ENCODE peak calls at places on chromosomes 12 and 14, in nine cellular contexts. S is GM20000, B is lung, T is body of pancreas, U is stomach, F is IMR-90, N is foreskin fibroblast, O is Calu3, E is AG09309. I is an unnamed sample.

GRCh38 chr14:66070542-66071319 is 415.4 kb upstream of the CCDC196 start:
- DNase-seq in N (no peak), T (peak), F (no peak), O (peak), U (peak), E (no peak), S (peak), B (no peak), I (peak)

GRCh38 chr14:59425322-59425945 is 39.7 kb downstream of the GPR135 start:
- DNase-seq in T (peak), U (no peak), E (no peak), B (no peak), F (peak), O (no peak), N (peak), S (no peak), I (no peak)

GRCh38 chr12:116529048-116529447 is 30.1 kb upstream of the MAP1LC3B2 start:
- DNase-seq in T (peak), F (peak), U (no peak), N (peak), B (no peak), S (no peak), E (peak), O (no peak), I (no peak)

GRCh38 chr12:22190-22529 is 44.4 kb upstream of the IQSEC3 start:
- DNase-seq in E (no peak), O (no peak), N (no peak), S (no peak), U (no peak), B (no peak), F (no peak), T (no peak), I (no peak)

GRCh38 chr12:128286970-128287369 is 20.0 kb downstream of the TMEM132C start:
- DNase-seq in F (no peak), S (no peak), T (peak), E (no peak), N (no peak), B (no peak), U (no peak), O (no peak), I (no peak)

GRCh38 chr14:27015046-27015445 is 417.2 kb upstream of the NOVA1 start:
- DNase-seq in S (no peak), T (no peak), B (no peak), E (no peak), O (no peak), N (no peak), F (no peak), U (no peak), I (no peak)

GRCh38 chr14:36618641-36619040 is 36.2 kb upstream of the NKX2-8 start:
- DNase-seq in N (no peak), F (no peak), B (no peak), U (no peak), S (no peak), T (no peak), O (no peak), E (no peak), I (no peak)

GRCh38 chr12:108115123-108115745 is 13.9 kb upstream of the WSCD2 start:
- DNase-seq in S (no peak), E (no peak), T (no peak), B (no peak), F (no peak), U (no peak), O (no peak), N (no peak), I (no peak)

GRCh38 chr12:3135522-3136461 is 58.6 kb downstream of the TSPAN9 start:
- DNase-seq in U (no peak), B (no peak), S (peak), E (peak), N (no peak), F (peak), O (peak), T (peak), I (peak)

GRCh38 chr14:90632451-90632850 is 183.8 kb downstream of the TTC7B start:
- DNase-seq in F (peak), U (no peak), B (no peak), T (no peak), N (no peak), S (no peak), E (no peak), O (no peak), I (no peak)

GRCh38 chr12:112121780-112122565 is 3.4 kb upstream of the TRAFD1 start:
- DNase-seq in F (peak), S (no peak), B (peak), E (peak), N (peak), O (no peak), U (peak), T (peak), I (no peak)

GRCh38 chr12:56644654-56645053 is 1.1 kb downstream of the ATP5F1B start:
- DNase-seq in B (no peak), F (no peak), U (no peak), T (no peak), E (no peak), N (no peak), S (no peak), O (no peak), I (no peak)

GRCh38 chr12:66516133-66516532 is 162.7 kb downstream of the GRIP1 start:
- DNase-seq in S (no peak), T (no peak), B (no peak), E (no peak), U (no peak), O (no peak), N (no peak), F (no peak), I (no peak)

GRCh38 chr12:16359512-16360491 is 12.4 kb downstream of the MGST1 start:
- DNase-seq in T (peak), N (no peak), E (no peak), U (peak), S (no peak), O (peak), B (no peak), F (peak), I (peak)

GRCh38 chr12:42893802-42894201 is 304.3 kb upstream of the PRICKLE1 start:
- DNase-seq in O (no peak), S (no peak), E (no peak), U (no peak), F (peak), T (no peak), N (no peak), B (no peak), I (no peak)

GRCh38 chr12:132586929-132587328 is 23.5 kb downstream of the LRCOL1 start:
- DNase-seq in E (no peak), O (no peak), U (no peak), B (no peak), S (no peak), N (no peak), F (no peak), T (no peak), I (no peak)

GRCh38 chr12:112418248-112418595 is 525 bp upstream of the PTPN11 start:
- DNase-seq in T (no peak), E (no peak), S (no peak), N (no peak), O (no peak), F (peak), B (no peak), U (no peak), I (no peak)

GRCh38 chr12:82852529-82852928 is 165.8 kb downstream of the TMTC2 start:
- DNase-seq in B (no peak), T (no peak), O (no peak), E (no peak), S (peak), F (no peak), U (no peak), N (no peak), I (no peak)

GRCh38 chr12:82855872-82856271 is 169.2 kb downstream of the TMTC2 start:
- DNase-seq in E (no peak), U (no peak), N (no peak), F (no peak), B (no peak), O (no peak), T (no peak), S (no peak), I (no peak)

GRCh38 chr12:82858534-82858917 is 171.8 kb downstream of the TMTC2 start:
- DNase-seq in N (no peak), F (no peak), T (no peak), U (no peak), B (no peak), O (no peak), S (no peak), E (no peak), I (no peak)

GRCh38 chr12:82857911-82858533 is 171.3 kb downstream of the TMTC2 start:
- DNase-seq in B (no peak), E (no peak), N (no peak), O (no peak), F (no peak), T (no peak), U (no peak), S (no peak), I (no peak)

GRCh38 chr12:82857276-82857675 is 170.6 kb downstream of the TMTC2 start:
- DNase-seq in T (no peak), F (no peak), S (no peak), O (no peak), E (no peak), N (no peak), U (no peak), B (no peak), I (peak)
- TF ChIP-seq CTCF in T (no peak), F (no peak), S (no peak), O (no peak), E (no peak), N (no peak), U (no peak), B (no peak), I (no peak)

GRCh38 chr14:21103165-21103709 is 2.4 kb downstream of the TMEM253 start:
- DNase-seq in S (no peak), N (no peak), F (no peak), E (no peak), U (no peak), T (no peak), O (no peak), B (no peak), I (no peak)

GRCh38 chr14:21102472-21103164 is 1.8 kb downstream of the TMEM253 start:
- DNase-seq in F (no peak), T (no peak), N (no peak), S (peak), U (no peak), E (no peak), B (no peak), O (no peak), I (no peak)

GRCh38 chr14:21104448-21105060 is 3.7 kb downstream of the TMEM253 start:
- DNase-seq in E (no peak), F (peak), S (peak), T (peak), N (peak), O (peak), U (peak), B (peak), I (peak)

GRCh38 chr14:21105095-21105494 is 4.2 kb downstream of the TMEM253 start:
- DNase-seq in S (no peak), B (no peak), U (no peak), O (no peak), T (no peak), N (no peak), E (no peak), F (no peak), I (no peak)

GRCh38 chr14:21103710-21104447 is 3.0 kb downstream of the TMEM253 start:
- DNase-seq in B (peak), O (peak), U (peak), E (peak), F (peak), T (peak), N (peak), S (peak), I (peak)
- TF ChIP-seq CTCF in B (peak), O (peak), U (no peak), E (peak), F (peak), T (peak), N (peak), S (peak), I (no peak)

GRCh38 chr14:79631276-79631675 is 580.0 kb downstream of the DIO2 start:
- DNase-seq in T (no peak), B (no peak), E (no peak), N (no peak), S (no peak), U (no peak), F (no peak), O (no peak), I (no peak)
- TF ChIP-seq CTCF in T (no peak), B (no peak), E (no peak), N (no peak), S (no peak), U (no peak), F (no peak), O (no peak), I (no peak)

DNA sequence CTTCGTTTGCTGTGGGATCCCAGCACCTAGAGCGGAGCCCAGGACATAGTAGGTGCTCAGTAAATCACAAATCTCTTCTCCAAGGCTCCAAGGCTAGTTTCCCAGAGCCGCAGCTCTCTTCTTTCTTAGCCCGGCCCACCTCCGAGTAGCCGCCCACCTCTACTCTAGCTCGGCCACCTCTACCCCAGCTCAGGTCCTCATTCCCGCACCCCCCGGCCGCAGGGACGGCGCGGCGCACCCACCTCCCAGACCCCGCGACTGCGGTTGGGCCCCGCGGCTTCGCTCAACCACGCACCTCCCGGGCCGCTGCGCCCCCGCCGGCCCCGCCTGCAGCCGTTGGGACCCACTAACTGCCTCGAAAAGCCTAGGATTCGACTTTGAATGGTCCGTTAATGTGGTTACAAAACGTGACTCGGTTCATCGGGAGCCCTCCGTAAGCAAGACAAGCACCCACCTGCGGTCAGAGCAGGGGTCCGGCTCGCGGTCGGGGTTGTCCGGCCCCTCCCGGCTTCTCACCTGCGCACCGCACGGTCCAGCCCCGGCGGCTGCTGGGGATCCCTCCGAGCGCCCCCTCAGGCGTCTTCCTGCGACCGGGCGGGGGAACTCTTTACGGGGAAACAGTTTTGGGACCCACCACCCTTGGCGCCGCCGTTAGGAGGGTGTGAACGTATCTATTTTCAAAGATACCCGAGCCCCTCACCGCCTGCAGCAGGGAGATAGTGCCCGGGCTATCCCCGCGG is at the start of gene SLC2A14:
- DNase-seq in B (no peak), E (no peak), T (no peak), S (no peak), U (no peak), O (no peak), F (no peak), N (no peak), I (no peak)
- TF ChIP-seq CTCF in B (no peak), E (no peak), T (no peak), S (no peak), U (no peak), O (no peak), F (no peak), N (no peak), I (no peak)

I was measured in neural crest cell.